ENCODE peak calls at places on chromosome 3, in five cellular contexts. H, V, W, M and P are unnamed samples.

GRCh38 chr3:169218314-169218983 is 445.1 kb downstream of the MECOM start:
- DNase-seq in H (no peak), V (peak), W (peak), M (no peak), P (peak)

GRCh38 chr3:130084581-130084980 is 3.0 kb downstream of the ALG1L2 start:
- DNase-seq in H (no peak), V (no peak), W (no peak), M (no peak), P (no peak)

GRCh38 chr3:140056047-140056446 is 121.1 kb downstream of the CLSTN2 start:
- DNase-seq in H (no peak), V (no peak), W (no peak), M (no peak), P (no peak)

GRCh38 chr3:184805351-184806038 is 6.5 kb upstream of the VPS8 start:
- DNase-seq in H (no peak), V (no peak), W (no peak), M (no peak), P (no peak)

GRCh38 chr3:164791263-164791662 is 287.0 kb downstream of the SI start:
- DNase-seq in H (no peak), V (no peak), W (no peak), M (no peak), P (no peak)

GRCh38 chr3:68876112-68876713 is 56.1 kb downstream of the TAFA4 start:
- DNase-seq in H (no peak), V (peak), W (peak), M (peak), P (peak)

GRCh38 chr3:79167651-79168416 is 600.0 kb downstream of the ROBO1 start:
- DNase-seq in H (peak), V (peak), W (no peak), M (no peak), P (peak)

GRCh38 chr3:157239082-157239704 is 79.2 kb upstream of the CCNL1 start:
- DNase-seq in H (peak), V (peak), W (peak), M (peak), P (peak)

GRCh38 chr3:106428565-106428994 is 559.8 kb upstream of the CBLB start:
- DNase-seq in H (peak), V (peak), W (no peak), M (no peak), P (peak)

GRCh38 chr3:53169045-53169831 is 8.2 kb downstream of the PRKCD start:
- DNase-seq in H (no peak), V (no peak), W (peak), M (peak), P (no peak)

GRCh38 chr3:127037021-127037400 is 54.1 kb downstream of the PLXNA1 start:
- DNase-seq in H (peak), V (no peak), W (no peak), M (no peak), P (no peak)

GRCh38 chr3:42533161-42533897 is 30.9 kb downstream of the VIPR1 start:
- DNase-seq in H (no peak), V (no peak), W (no peak), M (no peak), P (no peak)

GRCh38 chr3:78820497-78820896 is 947.3 kb downstream of the ROBO1 start:
- DNase-seq in H (no peak), V (peak), W (no peak), M (no peak), P (no peak)

GRCh38 chr3:155217591-155217990 is 75.9 kb downstream of the STRIT1 start:
- DNase-seq in H (no peak), V (no peak), W (no peak), M (no peak), P (peak)

GRCh38 chr3:32460031-32460749 is 42.5 kb downstream of the CMTM6 start:
- DNase-seq in H (no peak), V (no peak), W (no peak), M (peak), P (no peak)

GRCh38 chr3:143885803-143886427 is 37.6 kb upstream of the SLC9A9 start:
- DNase-seq in H (no peak), V (no peak), W (peak), M (peak), P (peak)

GRCh38 chr3:161890147-161890625 is 393.6 kb downstream of the OTOL1 start:
- DNase-seq in H (no peak), V (peak), W (no peak), M (no peak), P (peak)

GRCh38 chr3:43872901-43873300 is 182.2 kb downstream of the ABHD5 start:
- DNase-seq in H (no peak), V (peak), W (no peak), M (no peak), P (peak)

GRCh38 chr3:127740136-127740915 is 67.6 kb downstream of the ABTB1 start:
- DNase-seq in H (no peak), V (no peak), W (no peak), M (no peak), P (peak)

GRCh38 chr3:141955163-141955562 is 78.7 kb downstream of the ATP1B3 start:
- DNase-seq in H (peak), V (peak), W (peak), M (no peak), P (peak)

GRCh38 chr3:83496459-83496858 is 1462.3 kb upstream of the CADM2 start:
- DNase-seq in H (no peak), V (no peak), W (no peak), M (no peak), P (no peak)

GRCh38 chr3:4029135-4029534 is 229.9 kb downstream of the LRRN1 start:
- DNase-seq in H (no peak), V (no peak), W (no peak), M (no peak), P (no peak)

GRCh38 chr3:82654708-82655107 is 893.3 kb upstream of the GBE1 start:
- DNase-seq in H (no peak), V (no peak), W (no peak), M (no peak), P (no peak)

GRCh38 chr3:81666502-81667121 is 94.8 kb downstream of the GBE1 start:
- DNase-seq in H (no peak), V (peak), W (no peak), M (peak), P (peak)

GRCh38 chr3:53045784-53046170 is at the start of gene SFMBT1:
- DNase-seq in H (peak), V (no peak), W (peak), M (peak), P (no peak)

GRCh38 chr3:126197854-126198584 is 17.6 kb upstream of the ALDH1L1 start:
- DNase-seq in H (peak), V (peak), W (peak), M (peak), P (peak)

GRCh38 chr3:96813820-96814580 is 394 bp upstream of the EPHA6 start:
- DNase-seq in H (peak), V (peak), W (peak), M (no peak), P (peak)

GRCh38 chr3:113495035-113495434 is 19.9 kb downstream of the SPICE1 start:
- DNase-seq in H (no peak), V (peak), W (peak), M (peak), P (peak)

GRCh38 chr3:129845956-129846355 is 47.6 kb downstream of the TMCC1 start:
- DNase-seq in H (no peak), V (no peak), W (no peak), M (no peak), P (no peak)

GRCh38 chr3:31461441-31461840 is 71.3 kb upstream of the STT3B start:
- DNase-seq in H (no peak), V (no peak), W (no peak), M (no peak), P (no peak)

GRCh38 chr3:170467560-170467959 is 48.9 kb downstream of the CLDN11 start:
- DNase-seq in H (no peak), V (no peak), W (no peak), M (no peak), P (no peak)

GRCh38 chr3:170473358-170473757 is 54.7 kb downstream of the CLDN11 start:
- DNase-seq in H (no peak), V (no peak), W (no peak), M (no peak), P (no peak)

GRCh38 chr3:170469151-170470062 is 50.7 kb downstream of the CLDN11 start:
- DNase-seq in H (peak), V (peak), W (no peak), M (no peak), P (no peak)

GRCh38 chr3:170470063-170471006 is 51.7 kb downstream of the CLDN11 start:
- DNase-seq in H (no peak), V (peak), W (peak), M (no peak), P (no peak)

GRCh38 chr3:170471149-170471548 is 52.5 kb downstream of the CLDN11 start:
- DNase-seq in H (no peak), V (no peak), W (no peak), M (no peak), P (no peak)
- H3K27ac ChIP-seq in H (no peak), V (no peak), W (peak), M (no peak), P (no peak)

GRCh38 chr3:112087746-112088145 is 1.6 kb downstream of the C3orf52 start:
- DNase-seq in H (no peak), V (no peak), W (no peak), M (no peak), P (no peak)
- H3K4me3 ChIP-seq in H (no peak), V (peak), W (no peak), M (peak), P (no peak)

GRCh38 chr3:27721717-27722564 is at the start of gene EOMES:
- DNase-seq in H (no peak), V (peak), W (peak), M (peak), P (no peak)
- TF ChIP-seq CTCF in H (no peak), V (no peak), W (no peak), M (no peak), P (peak)

GRCh38 chr3:125143538-125143937 is 69.0 kb downstream of the SLC12A8 start:
- DNase-seq in H (no peak), V (no peak), W (no peak), M (no peak), P (no peak)
- H3K27ac ChIP-seq in H (peak), V (no peak), W (no peak), M (no peak), P (no peak)